ENCODE peak calls at places on chromosomes 7 and 10, in eight cellular contexts. X is HCT116, G is A549, T is SK-N-SH, M is K562, H is Panc1, J is HL-60, F is HepG2. Z is an unnamed sample.

GRCh38 chr7:157527235-157527634 is 190.4 kb downstream of the DNAJB6 start:
- DNase-seq in G (no peak), J (no peak), H (no peak), F (no peak), X (no peak), M (no peak), T (no peak), Z (no peak)

GRCh38 chr7:135317676-135318326 is 84.2 kb downstream of the STRA8 start:
- DNase-seq in G (no peak), F (peak; percentile 24), J (no peak), T (no peak), M (no peak), H (no peak), X (no peak), Z (peak; percentile 20)

GRCh38 chr10:129365767-129366400 is 101.2 kb upstream of the MGMT start:
- DNase-seq in H (no peak), G (no peak), M (peak; percentile 74), T (peak; percentile 48), F (no peak), X (peak; percentile 29), J (no peak), Z (peak; percentile 45)

GRCh38 chr10:86664370-86665217 is 3.7 kb upstream of the LDB3 start:
- DNase-seq in T (peak; percentile 55), G (no peak), J (no peak), M (no peak), X (no peak), H (no peak), F (no peak), Z (no peak)

GRCh38 chr7:148623586-148624282 is 33.2 kb downstream of the C7orf33 start:
- DNase-seq in X (no peak), T (no peak), H (no peak), J (no peak), F (no peak), G (no peak), M (no peak), Z (no peak)

GRCh38 chr7:29297194-29297890 is 102.8 kb downstream of the CHN2 start:
- DNase-seq in G (no peak), X (no peak), F (no peak), H (no peak), T (no peak), J (no peak), M (peak; percentile 30), Z (peak; percentile 86)

GRCh38 chr7:104005197-104005596 is 15.7 kb upstream of the RELN start:
- DNase-seq in J (no peak), F (no peak), X (no peak), G (no peak), H (no peak), T (no peak), M (no peak), Z (peak; percentile 12)

GRCh38 chr7:44615793-44616192 is 9.4 kb downstream of the OGDH start:
- DNase-seq in X (no peak), T (no peak), M (no peak), H (no peak), G (no peak), F (no peak), J (no peak), Z (no peak)

GRCh38 chr10:27620425-27621397 is 116.6 kb downstream of the RAB18 start:
- DNase-seq in H (no peak), G (no peak), T (no peak), J (no peak), F (no peak), M (no peak), X (no peak), Z (no peak)

GRCh38 chr10:79305988-79306387 is 41.3 kb upstream of the PPIF start:
- DNase-seq in X (no peak), J (no peak), T (peak; percentile 37), G (no peak), F (no peak), M (no peak), H (no peak), Z (no peak)

GRCh38 chr10:129888784-129889616 is 75.1 kb downstream of the EBF3 start:
- DNase-seq in T (peak; percentile 89), G (peak; percentile 64), J (peak; percentile 35), M (peak; percentile 51), H (no peak), X (no peak), F (no peak), Z (peak; percentile 90)

GRCh38 chr10:50431791-50432190 is 180.5 kb upstream of the ASAH2 start:
- DNase-seq in X (no peak), T (no peak), M (no peak), J (no peak), H (no peak), G (no peak), F (no peak), Z (no peak)

GRCh38 chr7:48154792-48155413 is 16.4 kb upstream of the ABCA13 start:
- DNase-seq in H (peak; percentile 54), T (peak; percentile 32), X (peak; percentile 28), J (peak; percentile 34), G (peak; percentile 48), M (peak; percentile 9), F (peak; percentile 73), Z (peak; percentile 57)

GRCh38 chr10:18735711-18736110 is 76.5 kb downstream of the ARL5B start:
- DNase-seq in J (no peak), H (no peak), G (no peak), T (no peak), M (peak; percentile 70), F (no peak), X (no peak), Z (no peak)

GRCh38 chr7:78232806-78233205 is 434.2 kb downstream of the PHTF2 start:
- DNase-seq in T (no peak), M (no peak), G (no peak), F (no peak), H (no peak), J (no peak), X (no peak), Z (no peak)

GRCh38 chr10:31069411-31069810 is 37.7 kb upstream of the ZNF438 start:
- DNase-seq in H (no peak), X (no peak), G (no peak), M (no peak), J (no peak), T (no peak), F (no peak), Z (no peak)
- TF ChIP-seq REST in H (no peak), X (no peak), G (no peak), M (no peak), J (no peak), T (no peak), F (no peak), Z (no peak)

DNA sequence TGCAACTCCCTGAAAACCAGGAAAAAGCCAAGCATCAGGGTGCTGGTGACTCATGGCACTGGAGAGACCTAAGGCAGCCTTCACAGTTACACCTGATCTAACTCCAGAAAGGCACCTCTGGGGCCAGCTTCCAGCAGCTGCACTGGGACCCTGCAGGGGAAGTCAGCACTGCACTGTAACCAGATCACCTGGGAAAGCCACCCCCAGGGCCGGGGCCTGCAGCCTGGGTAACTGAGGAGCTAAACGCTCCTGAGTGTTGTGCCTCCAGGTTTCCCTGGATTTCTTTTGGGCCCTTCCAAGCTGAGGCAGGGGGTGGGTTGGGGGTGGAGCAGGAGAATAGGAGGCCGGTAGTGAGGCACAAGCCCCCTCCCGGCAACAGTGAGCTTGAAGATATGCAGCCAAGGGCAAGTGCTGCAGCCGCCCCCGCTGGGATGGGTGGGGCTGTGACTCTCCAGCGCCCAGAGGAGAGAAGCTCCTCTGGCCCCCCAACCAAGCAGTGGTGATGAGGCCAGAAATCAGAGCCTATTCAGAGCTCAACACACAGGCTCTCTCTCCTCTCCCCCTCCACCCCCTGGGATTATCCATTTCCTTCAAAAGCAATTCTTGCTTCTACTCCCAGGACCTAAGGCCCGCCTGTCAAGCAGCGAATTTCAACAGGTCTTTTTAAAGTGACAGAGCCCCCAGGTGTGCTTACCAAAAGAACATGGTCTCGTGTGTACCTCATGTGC is 2.6 kb downstream of the CXCL12 start:
- DNase-seq in G (no peak), T (no peak), F (no peak), H (no peak), M (no peak), J (no peak), X (no peak), Z (peak; percentile 68)
- TF ChIP-seq REST in G (no peak), T (no peak), F (no peak), H (no peak), M (no peak), J (no peak), X (no peak), Z (no peak)

GRCh38 chr7:90409667-90410066 is 6.4 kb downstream of the CLDN12 start:
- DNase-seq in G (no peak), T (no peak), M (no peak), J (no peak), F (peak; percentile 72), X (no peak), H (no peak), Z (no peak)
- TF ChIP-seq REST in G (no peak), T (no peak), M (no peak), J (no peak), F (no peak), X (no peak), H (no peak), Z (no peak)

GRCh38 chr7:142025896-142026295 is 30.2 kb downstream of the MGAM start:
- DNase-seq in J (no peak), H (no peak), F (no peak), X (no peak), M (no peak), G (no peak), T (no peak), Z (no peak)
- TF ChIP-seq REST in J (no peak), H (no peak), F (no peak), X (no peak), M (no peak), G (no peak), T (no peak), Z (no peak)

GRCh38 chr7:142300689-142301088 is 42.8 kb upstream of the PRSS58 start:
- DNase-seq in T (peak; percentile 23), X (peak; percentile 28), G (no peak), J (peak; percentile 47), M (peak; percentile 39), H (no peak), F (no peak), Z (peak; percentile 90)
- TF ChIP-seq REST in T (no peak), X (no peak), G (no peak), J (no peak), M (no peak), H (no peak), F (no peak), Z (no peak)

GRCh38 chr10:61832866-61833481 is 68.5 kb upstream of the ARID5B start:
- DNase-seq in M (no peak), X (no peak), F (no peak), G (no peak), T (no peak), J (no peak), H (no peak), Z (no peak)

GRCh38 chr10:61828034-61828433 is 73.5 kb upstream of the ARID5B start:
- DNase-seq in G (no peak), F (no peak), H (no peak), T (no peak), X (no peak), J (no peak), M (no peak), Z (no peak)

GRCh38 chr10:61828788-61829187 is 72.7 kb upstream of the ARID5B start:
- DNase-seq in X (no peak), J (no peak), F (no peak), M (no peak), T (no peak), H (no peak), G (no peak), Z (no peak)

GRCh38 chr10:61830072-61830845 is 71.2 kb upstream of the ARID5B start:
- DNase-seq in M (peak; percentile 24), J (no peak), H (no peak), F (no peak), T (no peak), X (no peak), G (no peak), Z (no peak)

GRCh38 chr10:61830846-61831273 is 70.6 kb upstream of the ARID5B start:
- DNase-seq in F (peak; percentile 42), G (no peak), J (no peak), T (no peak), X (no peak), H (no peak), M (peak; percentile 72), Z (no peak)
- TF ChIP-seq REST in F (no peak), G (no peak), J (no peak), T (no peak), X (no peak), H (no peak), M (no peak), Z (no peak)

Z was measured in GM23338.